ENCODE peak calls at places on chromosome 19, in eight cellular contexts. H is body of pancreas, P is IMR-90, D is transverse colon, C is stomach, I is heart left ventricle, V is uterus, W is esophagus muscularis mucosa. F is an unnamed sample. For H3K27me3, the result is how much of the 10 kb centered on the place peaks cover.

GRCh38 chr19:6947745-6948144 is 60.4 kb downstream of the ADGRE1 start:
- DNase-seq in H (no peak), P (no peak), D (no peak), C (no peak), I (peak), V (no peak), W (no peak), F (no peak)

GRCh38 chr19:30669329-30670010 is 297.3 kb downstream of the ZNF536 start:
- DNase-seq in H (peak), P (peak), D (peak), C (peak), I (peak), V (peak), W (no peak), F (no peak)

GRCh38 chr19:35141627-35142401 is 1.2 kb upstream of the FXYD7 start:
- DNase-seq in H (peak), P (no peak), D (no peak), C (no peak), I (no peak), V (peak), W (no peak), F (no peak)

GRCh38 chr19:38711726-38712153 is 32.5 kb downstream of the CAPN12 start:
- DNase-seq in H (peak), P (peak), D (peak), C (no peak), I (peak), V (no peak), W (no peak), F (peak)

GRCh38 chr19:14577885-14578427 is 4.9 kb upstream of the CLEC17A start:
- DNase-seq in H (no peak), P (no peak), D (no peak), C (no peak), I (no peak), V (no peak), W (no peak), F (no peak)

GRCh38 chr19:33427801-33428626 is 54.5 kb downstream of the CEBPG start:
- DNase-seq in H (no peak), P (no peak), D (no peak), C (no peak), I (no peak), V (no peak), W (no peak), F (peak)

GRCh38 chr19:15893498-15893897 is 4.4 kb downstream of the CYP4F2 start:
- DNase-seq in H (no peak), P (no peak), D (peak), C (no peak), I (no peak), V (no peak), W (peak), F (no peak)

GRCh38 chr19:13727798-13728197 is 36.5 kb upstream of the MRI1 start:
- DNase-seq in H (no peak), P (peak), D (no peak), C (no peak), I (no peak), V (peak), W (no peak), F (no peak)

GRCh38 chr19:50720921-50721291 is 1.3 kb upstream of the SHANK1 start:
- DNase-seq in H (no peak), P (peak), D (no peak), C (no peak), I (no peak), V (no peak), W (no peak), F (no peak)

GRCh38 chr19:51550848-51551672 is 19.6 kb upstream of the SIGLEC6 start:
- DNase-seq in H (no peak), P (no peak), D (no peak), C (no peak), I (no peak), V (no peak), W (no peak), F (no peak)

GRCh38 chr19:49997709-49998108 is 27.5 kb downstream of the VRK3 start:
- DNase-seq in H (peak), P (peak), D (no peak), C (no peak), I (no peak), V (no peak), W (no peak), F (no peak)

GRCh38 chr19:55486043-55486970 is 1.3 kb downstream of the NAT14 start:
- DNase-seq in H (no peak), P (no peak), D (no peak), C (no peak), I (peak), V (peak), W (no peak), F (no peak)

GRCh38 chr19:16661480-16662034 is 618 bp downstream of the TMEM38A start:
- DNase-seq in H (peak), P (no peak), D (peak), C (peak), I (peak), V (peak), W (no peak), F (peak)

GRCh38 chr19:55539082-55539715 is 2.3 kb upstream of the SBK2 start:
- DNase-seq in H (no peak), P (no peak), D (no peak), C (no peak), I (no peak), V (no peak), W (no peak), F (no peak)

GRCh38 chr19:31378404-31378803 is 29.2 kb upstream of the TSHZ3 start:
- DNase-seq in H (peak), P (peak), D (peak), C (no peak), I (peak), V (peak), W (no peak), F (no peak)

GRCh38 chr19:28883241-28883693 is 329.7 kb downstream of the UQCRFS1 start:
- DNase-seq in H (peak), P (peak), D (no peak), C (no peak), I (peak), V (no peak), W (no peak), F (peak)

GRCh38 chr19:40674291-40674690 is 16.2 kb downstream of the NUMBL start:
- DNase-seq in H (no peak), P (no peak), D (no peak), C (no peak), I (no peak), V (no peak), W (no peak), F (no peak)

GRCh38 chr19:3046621-3047306 is 15.5 kb downstream of the TLE5 start:
- DNase-seq in H (peak), P (no peak), D (peak), C (no peak), I (no peak), V (peak), W (no peak), F (no peak)

GRCh38 chr19:58059003-58059671 is at the start of gene ZNF135:
- DNase-seq in H (peak), P (peak), D (peak), C (peak), I (peak), V (peak), W (peak), F (peak)

GRCh38 chr19:28737526-28737925 is 475.4 kb downstream of the UQCRFS1 start:
- DNase-seq in H (no peak), P (no peak), D (no peak), C (no peak), I (no peak), V (no peak), W (no peak), F (no peak)

GRCh38 chr19:21256722-21257121 is 72.5 kb downstream of the ZNF708 start:
- DNase-seq in H (peak), P (peak), D (no peak), C (no peak), I (no peak), V (no peak), W (no peak), F (no peak)

GRCh38 chr19:29260477-29261317 is 47.7 kb upstream of the UQCRFS1 start:
- DNase-seq in H (no peak), P (peak), D (no peak), C (no peak), I (no peak), V (no peak), W (peak), F (peak)

GRCh38 chr19:30317403-30317802 is 54.8 kb upstream of the ZNF536 start:
- DNase-seq in H (no peak), P (no peak), D (no peak), C (peak), I (no peak), V (no peak), W (no peak), F (no peak)

GRCh38 chr19:54179262-54179587 is 6.3 kb upstream of the TMC4 start:
- DNase-seq in H (no peak), P (no peak), D (no peak), C (no peak), I (no peak), V (no peak), W (no peak), F (no peak)

GRCh38 chr19:36051236-36051635 is 2.8 kb downstream of the THAP8 start:
- DNase-seq in H (no peak), P (no peak), D (no peak), C (no peak), I (no peak), V (no peak), W (no peak), F (no peak)

DNA sequence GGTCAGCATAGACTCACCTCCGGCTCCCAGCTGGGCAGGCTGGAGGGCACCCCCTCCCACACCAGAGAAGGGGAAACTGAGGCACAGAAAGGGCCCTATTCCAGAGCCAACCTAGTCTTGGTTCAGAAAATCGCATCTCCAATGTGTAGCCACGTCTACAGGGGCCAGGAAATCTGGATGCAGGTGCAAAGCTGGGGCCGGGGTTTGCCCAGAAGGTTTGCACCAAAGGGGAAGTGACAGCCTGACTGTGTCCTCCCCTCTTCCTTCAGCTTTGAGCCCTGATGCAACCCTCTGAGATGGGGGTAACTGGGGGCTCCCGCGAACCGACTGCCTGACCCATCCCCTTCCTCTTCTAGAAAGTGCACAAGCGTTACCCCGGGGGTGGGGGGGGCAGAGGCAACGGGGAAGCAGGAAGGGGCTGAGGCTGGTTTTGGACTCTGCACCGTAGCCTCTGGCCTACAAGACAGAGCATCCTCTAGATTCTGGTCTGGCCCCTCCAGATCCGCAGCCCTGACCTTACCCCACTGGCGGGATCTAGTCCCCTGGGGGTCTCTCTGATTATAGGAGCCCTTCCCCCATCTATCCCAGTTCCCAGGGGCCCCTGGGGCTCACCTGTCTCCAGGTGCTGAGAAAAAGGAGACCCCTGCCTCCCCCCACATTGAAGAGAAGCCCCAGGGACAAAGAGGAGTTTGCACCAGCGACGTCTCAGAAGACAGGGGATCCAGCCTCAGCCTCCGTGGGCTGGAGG is 1.1 kb upstream of the ONECUT3 start:
- DNase-seq in H (no peak), P (no peak), D (no peak), C (no peak), I (no peak), V (no peak), W (no peak), F (no peak)
- H3K27me3 ChIP-seq in H (under half), P (half or more), D (half or more), C (half or more), I (half or more), V (half or more), W (half or more), F (half or more)

DNA sequence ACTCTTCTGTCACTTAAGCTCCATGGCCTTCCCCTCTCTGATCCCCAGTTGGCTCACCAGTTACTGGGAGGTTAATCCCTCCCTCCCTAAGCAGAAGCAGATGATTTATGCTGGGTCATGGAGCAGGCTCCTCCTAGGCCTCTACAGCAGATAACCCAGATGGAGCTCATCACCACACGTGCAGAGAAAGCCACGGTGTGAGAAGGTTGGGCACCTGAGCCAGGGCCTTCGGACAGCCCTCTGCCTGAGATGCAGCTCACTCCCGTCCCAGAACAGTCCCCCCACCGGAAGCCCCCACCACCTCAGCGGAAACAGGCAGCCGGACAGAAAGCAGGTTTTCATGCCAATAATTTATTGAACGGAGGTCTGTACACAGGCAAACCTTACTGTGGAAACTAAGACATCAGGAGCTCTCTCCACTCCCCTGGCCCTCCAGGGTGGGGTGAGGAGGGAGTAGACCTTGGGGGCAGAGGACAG is 9.8 kb downstream of the ZNF526 start:
- DNase-seq in H (no peak), P (peak), D (no peak), C (no peak), I (no peak), V (no peak), W (no peak), F (no peak)
- H3K27ac ChIP-seq in H (no peak), P (no peak), D (no peak), C (no peak), I (no peak), V (no peak), W (no peak), F (no peak)

DNA sequence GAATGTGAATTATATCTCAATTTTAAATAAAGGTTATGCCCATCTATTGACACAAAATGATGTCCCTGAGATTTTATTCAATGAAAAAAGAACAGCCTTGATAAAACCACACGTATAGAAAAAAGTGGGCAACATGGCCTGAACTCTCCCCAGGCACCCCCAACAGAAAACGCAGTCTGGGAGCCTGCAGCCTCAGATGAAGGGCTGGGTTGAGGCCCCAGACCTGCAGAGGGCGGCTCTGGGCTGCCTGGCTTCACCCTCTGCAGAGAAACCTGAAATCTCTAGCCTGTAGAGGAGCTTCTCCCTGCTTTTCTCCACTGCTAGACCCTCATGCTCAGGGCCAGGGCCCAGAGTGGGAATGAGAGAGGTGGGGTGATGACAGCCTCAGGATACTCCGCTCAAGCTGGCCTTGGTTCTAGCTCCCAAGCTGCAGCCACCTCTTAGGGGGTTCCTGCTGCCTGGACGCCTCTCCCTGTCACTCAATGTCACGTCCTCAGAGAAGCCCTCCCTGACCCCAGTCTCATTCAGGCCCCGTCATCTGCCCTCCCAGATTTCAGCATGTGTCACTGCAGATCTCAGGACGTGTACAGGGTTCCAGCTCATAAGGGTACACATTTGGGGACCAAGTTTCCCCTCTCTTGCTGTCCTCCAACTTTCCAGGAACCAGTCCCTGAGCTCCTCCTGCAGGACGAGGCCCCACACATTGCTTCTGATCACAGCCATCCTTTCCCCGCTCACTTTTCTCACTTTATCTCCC is 1.8 kb downstream of the MBD3 start:
- DNase-seq in H (no peak), P (no peak), D (peak), C (no peak), I (no peak), V (no peak), W (no peak), F (no peak)
- TF ChIP-seq POLR2A in H (no peak), P (no peak), D (no peak), C (no peak), I (no peak), V (no peak), W (no peak), F (no peak)

DNA sequence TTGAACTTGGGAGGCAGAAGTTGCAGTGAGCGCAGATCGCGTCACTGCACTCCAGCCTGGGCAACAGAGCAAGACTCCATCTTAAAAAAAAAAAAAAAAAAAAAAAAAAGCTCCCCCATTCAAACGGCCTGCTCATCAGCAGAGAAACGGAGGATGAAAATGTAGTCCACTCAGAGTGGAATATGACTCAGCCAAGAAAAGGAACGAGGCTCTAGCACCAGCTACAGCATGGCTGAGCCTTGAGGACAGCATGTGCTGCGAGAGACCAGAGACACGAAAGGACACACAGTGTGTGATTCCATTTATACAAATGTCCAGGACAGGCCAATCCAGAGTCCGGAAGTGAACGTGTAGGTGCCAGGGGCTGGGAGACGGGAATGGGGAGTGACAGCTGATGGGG is 18.1 kb upstream of the MIER2 start:
- DNase-seq in H (no peak), P (no peak), D (no peak), C (no peak), I (no peak), V (no peak), W (no peak), F (no peak)
- H3K27me3 ChIP-seq in H (under half), P (under half), D (under half), C (under half), I (under half), V (under half), W (under half), F (under half)

DNA sequence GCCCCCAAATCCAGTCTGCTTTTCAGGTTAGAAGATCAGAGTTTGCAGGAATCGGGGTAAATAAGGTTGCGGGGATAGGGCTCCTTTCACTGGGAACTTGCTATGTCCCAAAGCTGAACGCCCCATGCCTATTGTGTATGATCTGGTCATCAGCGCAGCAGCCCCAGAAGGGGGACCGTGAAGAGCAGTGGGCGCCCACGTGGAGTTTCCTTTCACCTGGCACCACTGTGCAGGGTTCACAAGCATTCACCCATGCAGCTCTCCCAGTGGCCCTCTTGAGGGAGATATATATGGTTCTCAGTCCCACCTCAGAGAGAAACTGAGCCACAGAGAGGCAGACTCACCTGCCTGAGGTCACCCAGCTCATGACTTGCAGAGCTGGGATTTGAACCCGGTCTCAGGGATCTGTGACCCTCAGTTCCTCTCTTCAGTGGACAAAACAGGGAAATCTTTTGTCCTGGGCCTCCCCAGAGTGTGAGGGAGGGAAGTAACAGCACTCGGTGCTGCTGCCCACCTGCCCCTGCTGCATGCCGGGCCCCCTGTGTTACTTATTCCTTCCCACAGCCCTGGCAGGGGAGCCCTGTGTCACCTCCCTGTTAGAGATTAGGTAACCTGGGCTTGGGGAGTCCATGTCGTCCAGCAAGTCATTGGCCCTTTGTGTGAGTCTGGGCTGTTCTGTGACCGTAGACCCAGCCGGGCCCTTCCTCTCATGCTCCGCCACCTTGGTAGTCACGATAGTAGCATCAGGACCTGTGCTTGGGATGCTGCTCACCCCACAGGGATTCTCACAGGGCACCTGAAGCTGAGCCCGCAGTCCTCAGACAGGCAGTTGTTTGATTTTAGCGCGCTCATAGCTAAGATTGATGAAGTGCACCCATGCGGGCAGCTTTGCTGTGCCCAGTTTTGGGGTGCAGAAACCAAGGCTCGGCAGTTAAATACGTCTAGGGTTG is 27.9 kb downstream of the PPP5C start:
- DNase-seq in H (no peak), P (no peak), D (no peak), C (no peak), I (no peak), V (no peak), W (no peak), F (no peak)
- H3K27ac ChIP-seq in H (peak), P (no peak), D (no peak), C (peak), I (peak), V (peak), W (peak), F (peak)

GRCh38 chr19:8322638-8322997 is 1.3 kb downstream of the RPS28 start:
- DNase-seq in H (no peak), P (no peak), D (no peak), C (no peak), I (no peak), V (no peak), W (no peak), F (no peak)

GRCh38 chr19:8325454-8325853 is 4.2 kb downstream of the RPS28 start:
- DNase-seq in H (no peak), P (no peak), D (no peak), C (no peak), I (no peak), V (no peak), W (no peak), F (no peak)

GRCh38 chr19:8323781-8324185 is 2.5 kb downstream of the RPS28 start:
- DNase-seq in H (no peak), P (no peak), D (no peak), C (no peak), I (no peak), V (no peak), W (no peak), F (no peak)

GRCh38 chr19:8321760-8322637 is 703 bp downstream of the RPS28 start:
- DNase-seq in H (no peak), P (no peak), D (no peak), C (no peak), I (no peak), V (no peak), W (no peak), F (no peak)

GRCh38 chr19:8324186-8325050 is 3.1 kb downstream of the RPS28 start:
- DNase-seq in H (peak), P (no peak), D (no peak), C (no peak), I (peak), V (peak), W (no peak), F (no peak)
- TF ChIP-seq POLR2A in H (peak), P (no peak), D (no peak), C (no peak), I (no peak), V (no peak), W (no peak), F (no peak)

DNA sequence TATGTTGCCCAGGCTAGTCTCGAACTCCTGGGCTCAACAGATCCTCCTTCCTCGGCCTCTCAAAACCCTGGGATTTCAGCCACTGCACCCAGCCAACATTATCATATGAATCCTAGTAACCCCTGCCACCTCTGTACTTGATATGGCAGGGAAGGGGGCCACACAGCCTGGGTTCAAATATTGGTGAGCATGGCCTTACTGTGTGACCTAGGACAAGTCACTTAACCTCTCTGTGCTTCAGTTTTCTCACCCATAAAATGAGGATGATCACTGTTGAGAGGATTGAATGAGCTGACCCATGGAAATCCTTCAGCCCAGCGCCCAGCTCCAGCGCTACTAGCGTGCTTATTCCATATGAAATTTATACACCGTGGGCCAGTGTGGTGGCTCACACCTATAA is 3.6 kb upstream of the COMP start:
- DNase-seq in H (no peak), P (no peak), D (no peak), C (no peak), I (no peak), V (no peak), W (no peak), F (no peak)
- H3K27me3 ChIP-seq in H (under half), P (half or more), D (half or more), C (under half), I (half or more), V (under half), W (under half), F (half or more)

F was measured in gastrocnemius medialis.